ENCODE peak calls at places on chromosomes 11 and 22, in nine cellular contexts. D is GM23248, V is GM23338, N is mesenchymal stem cell, Y is neural progenitor cell, R is IMR-90, M is H9, E is PC-3, Q is PC-9. W is an unnamed sample. For H3K4me1, the result is how much of the 10 kb centered on the place peaks cover.

GRCh38 chr11:15707971-15708370 is 593.2 kb downstream of the INSC start:
- DNase-seq in D (no peak), V (peak), N (peak), Y (peak), R (peak), M (peak), E (peak), Q (peak), W (peak)

GRCh38 chr11:112157274-112157766 is 6.6 kb downstream of the IL18 start:
- DNase-seq in D (peak), V (no peak), N (peak), Y (no peak), R (peak), M (no peak), E (peak), Q (peak), W (peak)

GRCh38 chr11:45959851-45960250 is 37.4 kb downstream of the LARGE2 start:
- DNase-seq in D (peak), V (no peak), N (no peak), Y (no peak), R (no peak), M (no peak), E (no peak), Q (no peak), W (no peak)

GRCh38 chr11:20360650-20361049 is 2.9 kb upstream of the HTATIP2 start:
- DNase-seq in D (peak), V (no peak), N (peak), Y (no peak), R (peak), M (no peak), E (peak), Q (no peak), W (no peak)

GRCh38 chr11:20022363-20023081 is 137.8 kb downstream of the DBX1 start:
- DNase-seq in D (no peak), V (peak), N (peak), Y (peak), R (peak), M (peak), E (peak), Q (no peak), W (no peak)

GRCh38 chr11:393219-394033 is 583 bp upstream of the PKP3 start:
- DNase-seq in D (peak), V (no peak), N (peak), Y (no peak), R (peak), M (no peak), E (peak), Q (peak), W (peak)

GRCh38 chr11:111537336-111537860 is 3.1 kb upstream of the LAYN start:
- DNase-seq in D (no peak), V (no peak), N (no peak), Y (no peak), R (no peak), M (no peak), E (no peak), Q (no peak), W (no peak)

GRCh38 chr11:119157088-119157487 is 8.2 kb downstream of the ABCG4 start:
- DNase-seq in D (no peak), V (no peak), N (no peak), Y (no peak), R (no peak), M (no peak), E (no peak), Q (peak), W (no peak)

GRCh38 chr11:124920870-124921609 is 2.0 kb downstream of the HEPN1 start:
- DNase-seq in D (peak), V (peak), N (peak), Y (peak), R (peak), M (peak), E (no peak), Q (no peak), W (peak)

GRCh38 chr22:34429314-34429713 is 509.0 kb upstream of the LARGE1 start:
- DNase-seq in D (no peak), V (no peak), N (no peak), Y (no peak), R (no peak), M (no peak), E (peak), Q (no peak), W (no peak)

GRCh38 chr22:38444783-38445182 is 10.2 kb downstream of the KCNJ4 start:
- DNase-seq in D (no peak), V (no peak), N (no peak), Y (no peak), R (no peak), M (no peak), E (no peak), Q (no peak), W (no peak)

GRCh38 chr11:65487467-65488272 is 11.2 kb upstream of the MALAT1 start:
- DNase-seq in D (peak), V (peak), N (peak), Y (peak), R (peak), M (peak), E (peak), Q (peak), W (peak)

GRCh38 chr11:64545605-64546004 is 45.4 kb upstream of the SLC22A12 start:
- DNase-seq in D (peak), V (no peak), N (peak), Y (no peak), R (peak), M (no peak), E (peak), Q (peak), W (no peak)

GRCh38 chr22:37283393-37283937 is 1.2 kb downstream of the CYTH4 start:
- DNase-seq in D (peak), V (peak), N (no peak), Y (no peak), R (no peak), M (no peak), E (no peak), Q (no peak), W (no peak)

GRCh38 chr11:5204787-5205186 is 4.3 kb upstream of the OR51V1 start:
- DNase-seq in D (peak), V (peak), N (peak), Y (peak), R (peak), M (no peak), E (peak), Q (no peak), W (peak)

GRCh38 chr11:114215428-114215827 is 80.8 kb upstream of the NNMT start:
- DNase-seq in D (no peak), V (no peak), N (no peak), Y (no peak), R (no peak), M (no peak), E (no peak), Q (no peak), W (no peak)

GRCh38 chr11:66684635-66685034 is 6.9 kb upstream of the RBM4B start:
- DNase-seq in D (no peak), V (no peak), N (no peak), Y (no peak), R (no peak), M (no peak), E (no peak), Q (no peak), W (no peak)

GRCh38 chr22:23222875-23223565 is 42.7 kb downstream of the BCR start:
- DNase-seq in D (no peak), V (no peak), N (no peak), Y (no peak), R (no peak), M (no peak), E (no peak), Q (no peak), W (no peak)

GRCh38 chr22:22945195-22945594 is 57.6 kb downstream of the IGLL5 start:
- DNase-seq in D (no peak), V (no peak), N (no peak), Y (no peak), R (no peak), M (no peak), E (no peak), Q (no peak), W (no peak)

GRCh38 chr11:28757725-28758515 is 649.7 kb downstream of the METTL15 start:
- DNase-seq in D (peak), V (no peak), N (peak), Y (no peak), R (peak), M (no peak), E (peak), Q (peak), W (no peak)

GRCh38 chr11:15569626-15570025 is 454.9 kb downstream of the INSC start:
- DNase-seq in D (peak), V (no peak), N (no peak), Y (no peak), R (no peak), M (no peak), E (no peak), Q (no peak), W (no peak)

GRCh38 chr22:35604671-35605457 is 12.3 kb downstream of the MB start:
- DNase-seq in D (no peak), V (no peak), N (no peak), Y (no peak), R (no peak), M (no peak), E (peak), Q (peak), W (peak)

GRCh38 chr22:25853078-25853477 is 111.1 kb downstream of the MYO18B start:
- DNase-seq in D (peak), V (no peak), N (no peak), Y (no peak), R (no peak), M (no peak), E (no peak), Q (no peak), W (no peak)

GRCh38 chr11:59145534-59145933 is 2.9 kb downstream of the FAM111A start:
- DNase-seq in D (peak), V (no peak), N (peak), Y (no peak), R (peak), M (no peak), E (peak), Q (no peak), W (no peak)

GRCh38 chr22:49197986-49198704 is 629.5 kb downstream of the BRD1 start:
- DNase-seq in D (no peak), V (no peak), N (no peak), Y (no peak), R (no peak), M (peak), E (no peak), Q (no peak), W (no peak)

GRCh38 chr11:124751391-124751740 is 689 bp downstream of the VSIG2 start:
- DNase-seq in D (no peak), V (peak), N (no peak), Y (no peak), R (no peak), M (peak), E (no peak), Q (no peak), W (no peak)

GRCh38 chr22:24156146-24156914 is 25.0 kb upstream of the SUSD2 start:
- DNase-seq in D (peak), V (peak), N (peak), Y (peak), R (peak), M (no peak), E (peak), Q (no peak), W (peak)

GRCh38 chr11:46278387-46279173 is 1.1 kb downstream of the CREB3L1 start:
- DNase-seq in D (peak), V (peak), N (peak), Y (peak), R (peak), M (peak), E (no peak), Q (no peak), W (peak)

GRCh38 chr11:96019271-96019670 is 95.4 kb upstream of the MTMR2 start:
- DNase-seq in D (no peak), V (no peak), N (no peak), Y (no peak), R (no peak), M (no peak), E (no peak), Q (no peak), W (no peak)

GRCh38 chr11:123202155-123202714 is 7.2 kb upstream of the CLMP start:
- DNase-seq in D (peak), V (no peak), N (peak), Y (peak), R (peak), M (no peak), E (no peak), Q (no peak), W (no peak)

GRCh38 chr11:63834532-63835155 is 4.3 kb upstream of the MARK2 start:
- DNase-seq in D (no peak), V (no peak), N (no peak), Y (no peak), R (no peak), M (no peak), E (no peak), Q (no peak), W (no peak)

GRCh38 chr11:122360875-122361274 is 244.9 kb upstream of the BLID start:
- DNase-seq in D (no peak), V (no peak), N (no peak), Y (no peak), R (no peak), M (no peak), E (peak), Q (no peak), W (no peak)

GRCh38 chr11:5887172-5887571 is 5.8 kb upstream of the OR52E5 start:
- DNase-seq in D (no peak), V (no peak), N (no peak), Y (no peak), R (no peak), M (no peak), E (no peak), Q (no peak), W (no peak)

GRCh38 chr11:94132823-94133408 is 4.3 kb downstream of the PANX1 start:
- DNase-seq in D (no peak), V (no peak), N (no peak), Y (no peak), R (no peak), M (no peak), E (no peak), Q (no peak), W (no peak)
- H3K27ac ChIP-seq in D (peak), V (peak), N (no peak), Y (no peak), R (peak), M (no peak), E (no peak), Q (peak), W (peak)

GRCh38 chr22:20316844-20317401 is 2.9 kb downstream of the DGCR6L start:
- DNase-seq in D (no peak), V (no peak), N (no peak), Y (peak), R (no peak), M (no peak), E (no peak), Q (no peak), W (no peak)
- H3K4me1 ChIP-seq in D (under half), V (under half), N (under half), Y (under half), R (under half), M (under half), E (under half), Q (under half), W (under half)

GRCh38 chr11:120839846-120840402 is 184.0 kb upstream of the TBCEL start:
- DNase-seq in D (no peak), V (no peak), N (no peak), Y (no peak), R (no peak), M (no peak), E (no peak), Q (no peak), W (no peak)
- H2AFZ ChIP-seq in D (no peak), V (no peak), N (no peak), Y (no peak), R (no peak), M (no peak), E (no peak), Q (no peak), W (no peak)

GRCh38 chr22:48100685-48101417 is 1338.4 kb downstream of the TBC1D22A start:
- DNase-seq in D (no peak), V (no peak), N (no peak), Y (no peak), R (no peak), M (peak), E (no peak), Q (no peak), W (no peak)
- H3K27ac ChIP-seq in D (no peak), V (no peak), N (no peak), Y (no peak), R (no peak), M (no peak), E (no peak), Q (no peak), W (no peak)

GRCh38 chr11:68463714-68464113 is 3.2 kb downstream of the PPP6R3 start:
- DNase-seq in D (no peak), V (no peak), N (no peak), Y (no peak), R (no peak), M (no peak), E (no peak), Q (no peak), W (no peak)
- H3K4me1 ChIP-seq in D (under half), V (under half), N (under half), Y (under half), R (under half), M (under half), E (under half), Q (under half), W (under half)

DNA sequence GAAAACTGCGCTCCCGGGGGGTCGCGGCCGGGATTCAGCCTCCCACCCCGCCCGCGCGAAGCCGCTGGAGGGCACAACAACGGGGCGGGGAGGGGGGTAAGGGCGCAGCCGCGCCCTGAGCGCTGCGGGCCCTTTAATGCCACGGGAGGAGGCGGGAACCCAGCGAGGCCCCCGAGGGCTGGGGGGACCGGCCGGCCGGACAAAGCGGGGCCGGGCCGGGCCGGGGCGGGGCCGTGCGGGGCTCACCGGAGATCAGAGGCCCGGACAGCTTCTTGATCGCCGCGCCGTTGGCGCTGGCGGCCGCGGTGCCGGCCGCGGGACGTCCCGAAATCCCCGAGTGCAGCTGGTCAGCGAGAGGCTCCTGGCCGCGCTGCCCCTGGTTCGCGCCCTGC is 1.2 kb downstream of the CDKN1C start:
- DNase-seq in D (peak), V (no peak), N (peak), Y (peak), R (no peak), M (no peak), E (peak), Q (no peak), W (peak)
- H2AFZ ChIP-seq in D (peak), V (no peak), N (no peak), Y (peak), R (peak), M (no peak), E (peak), Q (no peak), W (no peak)

GRCh38 chr11:104614117-104614716 is 284.0 kb downstream of the CASP12 start:
- DNase-seq in D (no peak), V (no peak), N (no peak), Y (no peak), R (no peak), M (no peak), E (no peak), Q (no peak), W (no peak)

GRCh38 chr11:104609766-104610165 is 288.5 kb downstream of the CASP12 start:
- DNase-seq in D (no peak), V (no peak), N (no peak), Y (no peak), R (no peak), M (no peak), E (no peak), Q (no peak), W (no peak)

GRCh38 chr11:104610597-104610996 is 287.7 kb downstream of the CASP12 start:
- DNase-seq in D (no peak), V (no peak), N (no peak), Y (no peak), R (no peak), M (no peak), E (no peak), Q (no peak), W (no peak)

DNA sequence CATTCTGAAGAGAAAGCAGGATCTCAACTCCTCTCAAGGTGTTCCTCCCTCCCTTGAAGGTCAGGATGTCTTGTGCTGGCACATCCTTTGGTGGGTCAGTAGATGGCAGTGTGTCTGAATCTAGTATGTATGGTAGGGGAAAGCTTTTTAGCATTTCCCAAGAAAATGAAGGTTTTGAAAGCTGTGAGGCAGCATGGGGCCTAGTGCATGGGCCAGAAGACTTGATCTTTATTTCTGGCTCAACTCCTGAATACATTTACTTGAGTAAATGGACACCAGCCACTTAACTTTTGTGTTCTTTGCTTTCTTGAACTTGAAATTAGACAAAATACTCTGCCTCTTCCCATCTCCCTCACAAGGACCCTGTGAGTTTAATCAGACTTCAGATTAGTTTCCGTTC is 289.0 kb downstream of the CASP12 start:
- DNase-seq in D (peak), V (peak), N (peak), Y (peak), R (peak), M (peak), E (peak), Q (no peak), W (peak)
- H3K27ac ChIP-seq in D (no peak), V (no peak), N (no peak), Y (no peak), R (no peak), M (no peak), E (no peak), Q (no peak), W (no peak)

DNA sequence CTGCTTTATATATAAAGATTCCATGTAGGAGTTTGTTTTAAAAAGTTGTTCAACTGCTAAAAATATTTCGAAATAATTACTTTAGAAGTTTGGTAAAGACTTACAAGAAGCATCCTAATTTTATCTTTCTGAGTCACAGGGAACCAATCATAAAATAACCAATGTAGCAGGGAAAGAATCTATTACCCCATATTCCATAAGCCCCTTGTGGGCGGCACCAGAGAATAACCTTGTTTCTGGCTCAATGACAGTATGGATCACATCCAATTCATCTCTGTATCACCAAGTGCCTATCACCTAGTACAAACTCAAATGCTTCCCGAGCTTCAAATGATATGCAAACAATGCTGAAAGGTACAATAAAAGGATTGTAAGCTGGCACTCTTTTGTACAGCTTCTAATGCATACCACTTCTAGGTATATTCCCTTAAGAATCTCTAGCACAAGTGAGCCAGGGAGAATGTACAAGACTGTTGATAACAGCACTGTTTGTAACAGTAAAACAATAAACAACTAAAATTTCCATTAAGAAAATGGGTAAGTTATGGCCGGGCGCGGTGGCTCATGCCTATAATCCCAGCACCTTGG is 158.4 kb downstream of the ATG16L2 start:
- DNase-seq in D (peak), V (no peak), N (peak), Y (no peak), R (peak), M (no peak), E (peak), Q (no peak), W (no peak)
- H3K4me1 ChIP-seq in D (half or more), V (under half), N (under half), Y (under half), R (under half), M (under half), E (under half), Q (under half), W (under half)

GRCh38 chr11:57275582-57275981 is 38.5 kb upstream of the APLNR start:
- DNase-seq in D (no peak), V (no peak), N (no peak), Y (no peak), R (peak), M (no peak), E (no peak), Q (no peak), W (no peak)

GRCh38 chr11:57273448-57274058 is 36.5 kb upstream of the APLNR start:
- DNase-seq in D (no peak), V (no peak), N (no peak), Y (no peak), R (no peak), M (no peak), E (no peak), Q (peak), W (no peak)

GRCh38 chr11:57276857-57277505 is 39.9 kb upstream of the APLNR start:
- DNase-seq in D (no peak), V (no peak), N (no peak), Y (no peak), R (peak), M (no peak), E (no peak), Q (peak), W (no peak)

GRCh38 chr11:57276169-57276854 is 39.3 kb upstream of the APLNR start:
- DNase-seq in D (no peak), V (no peak), N (no peak), Y (no peak), R (no peak), M (no peak), E (no peak), Q (peak), W (no peak)

GRCh38 chr11:57274904-57275498 is 38.0 kb upstream of the APLNR start:
- DNase-seq in D (peak), V (no peak), N (no peak), Y (no peak), R (peak), M (no peak), E (no peak), Q (peak), W (no peak)
- H2AFZ ChIP-seq in D (no peak), V (no peak), N (no peak), Y (no peak), R (peak), M (no peak), E (no peak), Q (no peak), W (no peak)